ENCODE peak calls at places on chromosomes 13 and 19, in four cellular contexts. One of them, this sample, is unnamed.

GRCh38 chr13:76216729-76217128 is 580.6 kb downstream of the LMO7 start:
- DNase-seq in ovary: no peak
- DNase-seq in T-helper 2 cell: no peak
- DNase-seq in neural crest cell: no peak
- DNase-seq in this sample: no peak

GRCh38 chr13:39037410-39037879 is 444 bp downstream of the PROSER1 start:
- DNase-seq in T-helper 2 cell: no peak
- DNase-seq in neural crest cell: no peak
- DNase-seq in ovary: no peak
- DNase-seq in this sample: no peak

GRCh38 chr19:15288146-15288963 is 44.0 kb downstream of the BRD4 start:
- DNase-seq in ovary: no peak
- DNase-seq in neural crest cell: peak
- DNase-seq in T-helper 2 cell: no peak
- DNase-seq in this sample: no peak

GRCh38 chr19:15374105-15374651 is 5.4 kb downstream of the AKAP8 start:
- DNase-seq in neural crest cell: no peak
- DNase-seq in ovary: no peak
- DNase-seq in T-helper 2 cell: no peak
- DNase-seq in this sample: no peak

GRCh38 chr13:93775507-93776108 is 549.0 kb downstream of the GPC6 start:
- DNase-seq in neural crest cell: no peak
- DNase-seq in ovary: no peak
- DNase-seq in T-helper 2 cell: no peak
- DNase-seq in this sample: no peak

GRCh38 chr19:35491838-35492360 is 1.6 kb upstream of the KRTDAP start:
- DNase-seq in T-helper 2 cell: no peak
- DNase-seq in neural crest cell: no peak
- DNase-seq in ovary: no peak
- DNase-seq in this sample: no peak

GRCh38 chr13:26061947-26062346 is 10.1 kb upstream of the SHISA2 start:
- DNase-seq in ovary: no peak
- DNase-seq in neural crest cell: no peak
- DNase-seq in T-helper 2 cell: no peak
- DNase-seq in this sample: no peak

GRCh38 chr13:24032252-24032651 is 128.3 kb upstream of the SPATA13 start:
- DNase-seq in T-helper 2 cell: no peak
- DNase-seq in neural crest cell: no peak
- DNase-seq in ovary: no peak
- DNase-seq in this sample: no peak

GRCh38 chr19:1514295-1514661 is 1.5 kb upstream of the ADAMTSL5 start:
- DNase-seq in ovary: no peak
- DNase-seq in neural crest cell: no peak
- DNase-seq in T-helper 2 cell: no peak
- DNase-seq in this sample: no peak

GRCh38 chr13:53142301-53142700 is 113.7 kb downstream of the OLFM4 start:
- DNase-seq in T-helper 2 cell: no peak
- DNase-seq in ovary: no peak
- DNase-seq in neural crest cell: no peak
- DNase-seq in this sample: no peak

GRCh38 chr19:6970021-6970420 is 51.2 kb downstream of the MBD3L2B start:
- DNase-seq in T-helper 2 cell: no peak
- DNase-seq in ovary: no peak
- DNase-seq in neural crest cell: no peak
- DNase-seq in this sample: no peak

GRCh38 chr19:39471756-39472536 is 8.7 kb upstream of the TIMM50 start:
- DNase-seq in neural crest cell: no peak
- DNase-seq in ovary: no peak
- DNase-seq in T-helper 2 cell: no peak
- DNase-seq in this sample: no peak

GRCh38 chr13:110448230-110448629 is 113.3 kb downstream of the RAB20 start:
- DNase-seq in neural crest cell: no peak
- DNase-seq in ovary: no peak
- DNase-seq in T-helper 2 cell: no peak
- DNase-seq in this sample: no peak

GRCh38 chr13:99553033-99553432 is 51.8 kb downstream of the TM9SF2 start:
- DNase-seq in ovary: no peak
- DNase-seq in neural crest cell: no peak
- DNase-seq in T-helper 2 cell: no peak
- DNase-seq in this sample: no peak

GRCh38 chr19:46860846-46861690 is at the start of gene ARHGAP35:
- DNase-seq in T-helper 2 cell: peak
- DNase-seq in neural crest cell: peak
- DNase-seq in ovary: no peak
- DNase-seq in this sample: peak

GRCh38 chr19:24098359-24098758 is 11.4 kb downstream of the ZNF254 start:
- DNase-seq in neural crest cell: no peak
- DNase-seq in ovary: no peak
- DNase-seq in T-helper 2 cell: no peak
- DNase-seq in this sample: no peak

GRCh38 chr13:111915104-111915551 is 151.8 kb upstream of the SOX1 start:
- DNase-seq in ovary: no peak
- DNase-seq in neural crest cell: no peak
- DNase-seq in T-helper 2 cell: no peak
- DNase-seq in this sample: no peak

GRCh38 chr13:74301200-74302063 is 167.2 kb upstream of the KLF12 start:
- DNase-seq in ovary: no peak
- DNase-seq in neural crest cell: no peak
- DNase-seq in T-helper 2 cell: no peak
- DNase-seq in this sample: no peak

GRCh38 chr19:8366121-8366581 is 2.2 kb downstream of the ANGPTL4 start:
- DNase-seq in T-helper 2 cell: no peak
- DNase-seq in neural crest cell: no peak
- DNase-seq in ovary: no peak
- DNase-seq in this sample: no peak

GRCh38 chr13:24747248-24748151 is 16.5 kb upstream of the RNF17 start:
- DNase-seq in T-helper 2 cell: no peak
- DNase-seq in ovary: no peak
- DNase-seq in neural crest cell: no peak
- DNase-seq in this sample: no peak

GRCh38 chr13:99896712-99897440 is 74.7 kb downstream of the ZIC5 start:
- DNase-seq in T-helper 2 cell: no peak
- DNase-seq in ovary: no peak
- DNase-seq in neural crest cell: no peak
- DNase-seq in this sample: no peak

GRCh38 chr19:39237200-39238184 is 7.3 kb downstream of the IFNL3 start:
- DNase-seq in T-helper 2 cell: peak
- DNase-seq in neural crest cell: no peak
- DNase-seq in ovary: no peak
- DNase-seq in this sample: no peak

This sample was measured in A549.